ENCODE peak calls at places on chromosomes 12 and 14, in four cellular contexts. N is heart left ventricle, B is right lobe of liver, J is A549. Y is an unnamed sample.

GRCh38 chr12:3712209-3712992 is 40.5 kb downstream of the CRACR2A start:
- DNase-seq in J (no peak), B (no peak), N (no peak), Y (no peak)

GRCh38 chr12:62640910-62641448 is 174.4 kb downstream of the MON2 start:
- DNase-seq in J (peak), B (no peak), N (no peak), Y (no peak)

GRCh38 chr12:129304532-129304931 is 451.3 kb downstream of the GLT1D1 start:
- DNase-seq in N (no peak), J (no peak), B (no peak), Y (no peak)

GRCh38 chr14:101101456-101102056 is 198.0 kb upstream of the RTL1 start:
- DNase-seq in N (no peak), J (peak), B (no peak), Y (no peak)

GRCh38 chr14:59101441-59101840 is 87.0 kb upstream of the DAAM1 start:
- DNase-seq in N (no peak), J (no peak), B (no peak), Y (no peak)

GRCh38 chr12:8909752-8910151 is 4.6 kb upstream of the PHC1 start:
- DNase-seq in J (no peak), N (no peak), B (no peak), Y (no peak)

GRCh38 chr12:95972832-95973465 is 23.2 kb downstream of the HAL start:
- DNase-seq in N (no peak), B (no peak), J (no peak), Y (no peak)

GRCh38 chr12:4763549-4763948 is 43.3 kb downstream of the GALNT8 start:
- DNase-seq in J (peak), B (no peak), N (no peak), Y (no peak)

GRCh38 chr14:104081951-104082464 is 3.5 kb upstream of the ASPG start:
- DNase-seq in B (peak), J (no peak), N (no peak), Y (no peak)

GRCh38 chr12:102847131-102847530 is 69.9 kb downstream of the PAH start:
- DNase-seq in B (no peak), N (no peak), J (no peak), Y (no peak)

GRCh38 chr14:81062816-81063215 is 107.4 kb downstream of the TSHR start:
- DNase-seq in B (no peak), N (no peak), J (peak), Y (no peak)

GRCh38 chr12:119959435-119959834 is 29.6 kb upstream of the BICDL1 start:
- DNase-seq in B (no peak), J (no peak), N (no peak), Y (no peak)

GRCh38 chr14:35533357-35534129 is 421 bp upstream of the INSM2 start:
- DNase-seq in B (peak), N (peak), J (peak), Y (no peak)

GRCh38 chr14:50607181-50607580 is 47.2 kb downstream of the ATL1 start:
- DNase-seq in J (no peak), N (no peak), B (no peak), Y (no peak)

DNA sequence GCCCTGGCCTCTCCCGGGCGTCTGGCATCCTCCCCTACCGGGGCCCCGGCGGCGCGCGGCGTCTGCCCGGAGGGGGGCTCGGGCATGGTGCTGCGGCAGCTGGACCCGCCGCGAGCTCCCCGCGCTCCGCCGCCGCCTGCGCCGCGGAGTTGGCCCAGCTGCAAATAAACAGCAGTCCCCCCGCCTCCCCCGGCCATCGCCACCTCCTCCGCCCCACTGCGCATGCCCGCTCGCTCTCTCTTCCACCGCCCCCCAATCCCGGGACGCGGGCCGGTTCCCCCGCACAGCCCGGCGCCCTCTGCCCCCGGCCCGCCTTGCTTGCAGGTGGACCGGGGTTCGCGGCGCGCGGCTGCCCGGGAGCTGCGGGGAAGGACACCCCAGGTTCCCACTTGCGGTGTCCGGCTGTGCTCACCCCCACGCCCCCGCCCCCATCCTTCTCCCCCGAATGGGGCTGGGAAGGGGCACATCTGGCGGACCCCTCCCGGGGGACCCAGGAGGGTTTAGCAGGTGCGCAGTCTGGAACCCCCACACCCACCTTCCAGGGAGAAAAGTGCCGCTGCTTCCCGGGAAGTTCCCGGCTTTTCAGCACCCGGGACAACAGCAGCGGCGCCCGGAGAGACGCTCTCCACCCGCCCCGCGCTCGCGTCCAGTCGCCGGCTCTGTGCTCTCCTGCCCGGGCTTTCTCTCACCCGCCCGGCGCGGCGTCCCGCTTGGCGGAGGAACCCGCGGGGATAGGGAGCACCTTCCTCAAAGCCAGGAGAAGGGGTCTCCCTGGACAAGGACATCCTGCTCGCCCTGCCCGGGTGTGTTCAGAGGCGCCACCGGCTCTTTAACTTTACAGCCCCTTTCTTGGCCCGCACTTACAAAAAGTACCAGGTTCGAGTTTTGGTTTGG is at the start of gene TMTC1:
- DNase-seq in N (peak), J (no peak), B (peak), Y (no peak)
- TF ChIP-seq POLR2A in N (peak), J (no peak), B (no peak), Y (no peak)

DNA sequence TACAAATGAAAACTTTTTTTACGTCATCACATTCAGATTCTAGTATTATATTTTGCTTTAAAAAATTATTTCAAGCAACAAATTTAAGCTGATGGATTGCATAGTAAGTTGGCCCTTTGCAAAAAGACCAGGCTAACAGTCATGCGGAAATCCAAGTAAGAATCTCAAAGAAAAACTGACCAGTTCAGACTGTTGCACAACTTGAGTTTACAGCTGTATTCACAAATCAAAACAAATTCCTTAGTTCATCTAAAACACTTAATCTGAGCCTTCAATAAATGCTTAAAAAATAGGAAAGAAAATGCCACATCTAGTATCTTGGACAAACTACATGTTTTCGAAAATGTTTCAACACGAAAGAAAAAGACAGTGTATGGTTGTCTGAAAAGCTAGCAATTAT is 847 bp downstream of the CCDC59 start:
- DNase-seq in B (no peak), J (no peak), N (no peak), Y (no peak)
- H3K27ac ChIP-seq in B (no peak), J (peak), N (peak), Y (peak)

DNA sequence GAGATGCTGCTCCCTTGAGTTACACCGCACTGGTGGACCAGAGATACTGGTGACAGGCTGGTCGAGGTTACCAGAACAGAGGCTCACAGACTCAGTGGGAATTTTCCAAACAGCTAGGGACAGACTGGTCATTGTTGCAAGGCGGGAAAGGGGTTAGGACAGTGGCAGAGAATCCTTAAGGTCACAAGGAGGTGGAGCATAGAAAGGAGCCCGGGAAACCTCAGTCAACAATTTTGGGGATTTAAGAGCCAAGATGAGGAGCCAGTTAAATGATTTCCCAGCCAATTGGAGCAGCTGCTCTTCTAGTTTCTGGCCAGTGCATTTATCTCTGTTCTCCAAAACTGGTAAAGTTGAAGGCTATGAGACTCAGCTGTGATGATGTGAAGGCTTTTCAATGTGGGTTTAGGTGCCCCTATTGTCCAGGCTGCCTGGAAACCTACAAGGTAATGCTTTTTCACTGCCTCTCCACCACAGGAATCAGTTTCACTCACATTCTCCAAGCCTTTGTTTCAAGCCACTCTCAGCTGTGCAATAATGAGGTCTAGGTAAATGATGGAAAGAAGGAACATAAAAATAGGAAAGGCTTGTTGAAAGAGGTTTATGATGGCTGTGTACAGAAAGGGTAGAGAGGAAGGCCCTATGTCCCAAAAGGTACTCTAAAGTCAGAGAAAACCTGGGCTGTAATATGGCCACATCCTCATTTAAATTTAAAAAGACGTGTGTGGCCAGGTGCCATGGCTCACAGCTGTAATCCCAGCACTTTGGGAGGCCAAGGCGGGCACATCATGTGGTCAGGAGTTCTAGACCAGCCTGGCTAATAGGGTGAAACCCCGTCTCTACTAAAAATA is 7.0 kb upstream of the TNS2 start:
- DNase-seq in J (no peak), N (no peak), B (no peak), Y (no peak)
- TF ChIP-seq POLR2A in J (no peak), N (no peak), B (no peak), Y (no peak)

GRCh38 chr14:45201908-45202307 is 51.1 kb downstream of the MIS18BP1 start:
- DNase-seq in B (no peak), N (no peak), J (peak), Y (no peak)
- H3K27ac ChIP-seq in B (no peak), N (no peak), J (no peak), Y (no peak)

GRCh38 chr14:66999978-67000377 is 189.3 kb upstream of the GARIN2 start:
- DNase-seq in B (no peak), J (no peak), N (no peak), Y (no peak)
- TF ChIP-seq POLR2A in B (no peak), J (no peak), N (no peak), Y (no peak)

DNA sequence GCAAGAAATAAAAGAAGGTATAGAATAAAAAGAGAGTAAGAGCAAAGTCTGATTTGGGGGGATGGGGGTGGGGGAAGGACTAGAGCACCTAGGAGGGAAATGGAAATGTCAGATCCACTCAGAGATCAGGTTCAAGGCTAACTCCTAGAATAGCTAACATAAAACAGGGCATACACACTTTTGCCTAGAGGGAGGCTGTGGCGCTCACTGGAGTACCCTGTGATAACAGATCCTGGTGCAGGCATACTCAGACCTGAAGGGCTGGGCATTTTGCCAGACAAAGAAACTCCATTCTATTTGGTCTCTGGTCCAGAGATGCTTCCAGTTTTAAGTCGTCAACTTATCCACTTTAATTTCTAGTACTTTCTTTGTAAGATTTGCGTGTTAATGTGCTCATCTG is 5.8 kb downstream of the CTDSP2 start:
- DNase-seq in N (peak), B (no peak), J (no peak), Y (no peak)
- H3K27ac ChIP-seq in N (peak), B (no peak), J (no peak), Y (peak)

DNA sequence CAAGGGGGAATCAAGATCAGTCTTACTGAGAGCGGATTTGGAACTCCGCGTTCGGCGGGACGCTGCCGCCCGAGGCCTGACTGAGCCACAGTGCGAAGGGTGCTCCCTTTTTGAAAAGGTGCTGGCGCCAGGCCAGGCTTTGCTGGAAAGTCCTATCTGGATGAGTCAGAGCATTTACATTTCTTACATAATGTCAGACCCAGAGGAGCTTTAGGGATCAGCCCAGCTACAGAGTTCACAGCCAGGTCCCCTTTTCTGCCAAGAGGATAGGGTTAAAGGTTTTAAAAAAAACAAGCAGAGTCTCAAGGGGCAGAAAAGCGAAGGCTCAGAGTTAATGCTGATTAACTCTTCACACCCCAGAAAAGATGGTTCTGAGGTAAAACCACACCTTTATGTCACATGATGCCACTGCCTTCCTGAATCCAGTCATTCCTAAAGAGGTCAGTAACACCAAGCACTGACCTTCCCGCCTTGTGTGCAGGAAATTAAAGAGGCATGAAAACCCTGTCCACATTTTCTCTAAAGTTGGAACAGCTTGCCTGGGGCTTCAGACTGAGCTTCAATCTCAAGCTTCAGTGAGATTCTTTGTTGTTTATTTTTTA is 11.7 kb upstream of the FBXL14 start:
- DNase-seq in J (peak), N (peak), B (peak), Y (no peak)
- TF ChIP-seq POLR2A in J (peak), N (no peak), B (peak), Y (peak)

DNA sequence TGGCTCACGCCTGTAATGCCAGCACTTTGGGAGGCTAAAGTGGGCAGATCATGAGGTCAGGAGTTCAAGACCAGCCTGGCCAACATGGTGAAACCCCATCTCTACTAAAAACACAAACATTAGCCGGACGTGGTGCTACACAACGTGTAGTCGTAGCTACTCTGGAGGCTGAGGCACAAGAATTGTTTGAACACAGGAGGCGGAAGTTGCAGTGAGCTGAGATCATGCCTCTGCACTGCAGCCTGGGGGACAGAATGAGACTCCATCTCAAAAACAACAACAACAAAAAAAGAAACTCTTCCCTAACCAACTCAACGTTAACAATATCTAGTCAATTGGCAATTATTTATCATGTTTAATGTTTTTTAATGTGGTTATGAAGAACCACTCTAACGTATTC is 89.3 kb downstream of the EPS8 start:
- DNase-seq in N (no peak), J (no peak), B (no peak), Y (no peak)
- H3K27ac ChIP-seq in N (peak), J (peak), B (peak), Y (peak)

DNA sequence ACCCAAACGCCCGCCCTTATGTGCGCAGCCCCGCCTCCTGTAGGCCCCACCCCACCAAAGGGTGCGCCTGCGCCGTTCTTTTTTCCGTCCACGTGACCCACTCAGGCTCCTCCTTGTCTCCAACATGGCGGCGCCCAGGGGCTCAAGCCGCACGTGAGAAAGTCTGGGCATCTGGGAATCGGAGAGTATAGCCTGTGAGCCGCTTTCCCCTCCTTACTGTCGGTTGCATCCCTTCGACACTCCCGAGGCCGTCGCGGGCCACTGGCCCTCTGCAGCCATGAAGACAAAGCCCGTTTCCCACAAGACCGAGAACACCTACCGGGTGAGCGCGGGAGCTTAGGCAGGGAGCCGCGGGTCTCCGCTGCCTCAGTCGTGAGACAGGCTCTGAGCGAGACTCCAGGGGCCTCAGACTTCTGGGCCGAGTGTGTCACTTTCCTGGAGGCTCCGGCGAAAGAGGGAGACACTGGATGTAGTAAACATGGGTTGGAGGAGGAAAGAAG is at the start of gene UTP20:
- DNase-seq in B (peak), N (peak), J (peak), Y (peak)
- TF ChIP-seq POLR2A in B (no peak), N (peak), J (peak), Y (no peak)